ENCODE peak calls at places on chromosomes 5 and 9, in eight cellular contexts. M is OCI-LY7, O is HAP-1, C is PC-3, E is GM23338, W is mesenchymal stem cell, U is astrocyte, F is psoas muscle. X is an unnamed sample.

GRCh38 chr5:112492291-112492690 is 73.2 kb upstream of the EPB41L4A start:
- DNase-seq in M (peak; percentile 63), O (peak; percentile 48), C (peak; percentile 69), E (peak; percentile 88), W (peak; percentile 40), U (peak; percentile 41), F (no peak), X (peak; percentile 53)

GRCh38 chr5:132184588-132184987 is 43.1 kb downstream of the P4HA2 start:
- DNase-seq in M (no peak), O (no peak), C (no peak), E (peak; percentile 64), W (no peak), U (no peak), F (no peak), X (no peak)

GRCh38 chr9:20649381-20649780 is 27.1 kb upstream of the MLLT3 start:
- DNase-seq in M (no peak), O (no peak), C (peak; percentile 21), E (no peak), W (no peak), U (no peak), F (no peak), X (no peak)

GRCh38 chr5:178074266-178074952 is 38.9 kb upstream of the N4BP3 start:
- DNase-seq in M (peak; percentile 65), O (no peak), C (no peak), E (no peak), W (no peak), U (peak; percentile 42), F (no peak), X (no peak)

GRCh38 chr5:180343110-180343845 is 9.9 kb downstream of the GFPT2 start:
- DNase-seq in M (no peak), O (peak; percentile 57), C (no peak), E (peak; percentile 88), W (peak; percentile 64), U (peak; percentile 86), F (no peak), X (peak; percentile 73)

GRCh38 chr5:101036778-101037177 is 133.7 kb upstream of the ST8SIA4 start:
- DNase-seq in M (no peak), O (no peak), C (no peak), E (no peak), W (no peak), U (no peak), F (no peak), X (no peak)

GRCh38 chr5:14816374-14816998 is 55.1 kb downstream of the ANKH start:
- DNase-seq in M (no peak), O (no peak), C (peak; percentile 63), E (no peak), W (no peak), U (no peak), F (no peak), X (peak; percentile 36)

GRCh38 chr5:150787659-150788058 is 9.1 kb downstream of the SMIM3 start:
- DNase-seq in M (no peak), O (peak; percentile 3), C (no peak), E (no peak), W (no peak), U (no peak), F (no peak), X (no peak)

GRCh38 chr9:106639873-106640568 is 222.9 kb upstream of the ZNF462 start:
- DNase-seq in M (no peak), O (no peak), C (no peak), E (no peak), W (peak; percentile 64), U (no peak), F (no peak), X (no peak)

GRCh38 chr9:35662437-35662836 is 2.6 kb downstream of the ARHGEF39 start:
- DNase-seq in M (no peak), O (no peak), C (no peak), E (no peak), W (no peak), U (no peak), F (no peak), X (no peak)

GRCh38 chr5:170393235-170393634 is 4.1 kb upstream of the KCNMB1 start:
- DNase-seq in M (no peak), O (no peak), C (no peak), E (no peak), W (peak; percentile 3), U (no peak), F (no peak), X (no peak)

GRCh38 chr9:81397735-81398381 is 291.5 kb downstream of the TLE1 start:
- DNase-seq in M (no peak), O (no peak), C (no peak), E (no peak), W (peak; percentile 71), U (no peak), F (no peak), X (no peak)

GRCh38 chr9:131495726-131496292 is 6.9 kb upstream of the POMT1 start:
- DNase-seq in M (no peak), O (no peak), C (no peak), E (no peak), W (no peak), U (no peak), F (no peak), X (no peak)

GRCh38 chr9:99748251-99748650 is 73.4 kb upstream of the NR4A3 start:
- DNase-seq in M (no peak), O (no peak), C (no peak), E (no peak), W (peak; percentile 13), U (no peak), F (no peak), X (peak; percentile 45)

GRCh38 chr9:26863074-26863473 is 29.5 kb downstream of the CAAP1 start:
- DNase-seq in M (peak; percentile 8), O (no peak), C (peak; percentile 14), E (peak; percentile 62), W (peak; percentile 22), U (no peak), F (no peak), X (peak; percentile 6)

GRCh38 chr9:108469654-108470053 is 386.1 kb downstream of the ACTL7B start:
- DNase-seq in M (no peak), O (no peak), C (peak; percentile 83), E (no peak), W (peak; percentile 77), U (peak; percentile 70), F (no peak), X (peak; percentile 27)

GRCh38 chr9:90433398-90433890 is 209.2 kb downstream of the DIRAS2 start:
- DNase-seq in M (no peak), O (no peak), C (no peak), E (peak; percentile 94), W (peak; percentile 70), U (peak; percentile 29), F (no peak), X (peak; percentile 1)

GRCh38 chr5:100130307-100130706 is 404.9 kb upstream of the FAM174A start:
- DNase-seq in M (no peak), O (no peak), C (no peak), E (no peak), W (no peak), U (no peak), F (no peak), X (no peak)

GRCh38 chr9:96553070-96553469 is 66.6 kb downstream of the CDC14B start:
- DNase-seq in M (no peak), O (no peak), C (peak; percentile 80), E (no peak), W (peak; percentile 78), U (peak; percentile 83), F (no peak), X (peak; percentile 87)

GRCh38 chr9:96554326-96554725 is 65.3 kb downstream of the CDC14B start:
- DNase-seq in M (no peak), O (no peak), C (no peak), E (no peak), W (no peak), U (peak; percentile 68), F (no peak), X (peak; percentile 69)

GRCh38 chr9:96555567-96556386 is 63.9 kb downstream of the CDC14B start:
- DNase-seq in M (no peak), O (no peak), C (no peak), E (no peak), W (peak; percentile 85), U (peak; percentile 52), F (no peak), X (peak; percentile 87)

GRCh38 chr9:96556701-96557461 is 62.8 kb downstream of the CDC14B start:
- DNase-seq in M (no peak), O (no peak), C (no peak), E (peak; percentile 14), W (no peak), U (no peak), F (peak; percentile 58), X (peak; percentile 73)

GRCh38 chr9:96554801-96555566 is 64.7 kb downstream of the CDC14B start:
- DNase-seq in M (no peak), O (no peak), C (no peak), E (no peak), W (peak; percentile 24), U (peak; percentile 80), F (no peak), X (peak; percentile 82)
- H3K4me3 ChIP-seq in M (no peak overlapping the region), O (no peak overlapping the region), C (no peak overlapping the region), E (no peak overlapping the region), W (peak overlapping the region; percentile 17), U (no peak overlapping the region), F (no peak overlapping the region), X (no peak overlapping the region)

GRCh38 chr5:141135030-141135717 is at the start of gene PCDHB5:
- DNase-seq in M (no peak), O (peak; percentile 47), C (no peak), E (peak; percentile 94), W (peak; percentile 67), U (no peak), F (no peak), X (peak; percentile 5)

GRCh38 chr5:141135718-141136266 is 786 bp downstream of the PCDHB5 start:
- DNase-seq in M (no peak), O (no peak), C (no peak), E (no peak), W (no peak), U (no peak), F (no peak), X (no peak)
- H3K4me3 ChIP-seq in M (no peak overlapping the region), O (peak overlapping the region; percentile 33), C (no peak overlapping the region), E (peak overlapping the region; percentile 69), W (peak overlapping the region; percentile 30), U (peak overlapping the region; percentile 44), F (peak overlapping the region; percentile 63), X (peak overlapping the region; percentile 52)

GRCh38 chr9:124011460-124012301 is at the start of gene LHX2:
- DNase-seq in M (no peak), O (peak; percentile 93), C (peak; percentile 65), E (peak; percentile 98), W (peak; percentile 63), U (peak; percentile 73), F (peak; percentile 69), X (peak; percentile 71)

GRCh38 chr9:124014355-124015026 is 2.9 kb downstream of the LHX2 start:
- DNase-seq in M (no peak), O (no peak), C (no peak), E (no peak), W (no peak), U (no peak), F (no peak), X (no peak)

GRCh38 chr9:124012368-124013262 is 1.0 kb downstream of the LHX2 start:
- DNase-seq in M (no peak), O (no peak), C (no peak), E (peak; percentile 59), W (no peak), U (no peak), F (no peak), X (no peak)

GRCh38 chr9:124015091-124015660 is 3.6 kb downstream of the LHX2 start:
- DNase-seq in M (no peak), O (no peak), C (no peak), E (peak; percentile 73), W (no peak), U (no peak), F (no peak), X (no peak)

GRCh38 chr9:124013263-124014211 is 2.0 kb downstream of the LHX2 start:
- DNase-seq in M (no peak), O (no peak), C (no peak), E (peak; percentile 72), W (no peak), U (no peak), F (no peak), X (no peak)
- H3K4me3 ChIP-seq in M (no peak overlapping the region), O (peak overlapping the region; percentile 60), C (no peak overlapping the region), E (peak overlapping the region; percentile 58), W (no peak overlapping the region), U (peak overlapping the region; percentile 50), F (no peak overlapping the region), X (no peak overlapping the region)

GRCh38 chr5:68440666-68441065 is 225.1 kb downstream of the PIK3R1 start:
- DNase-seq in M (no peak), O (no peak), C (no peak), E (no peak), W (no peak), U (peak; percentile 41), F (no peak), X (peak; percentile 73)
- H3K4me3 ChIP-seq in M (no peak overlapping the region), O (no peak overlapping the region), C (no peak overlapping the region), E (no peak overlapping the region), W (no peak overlapping the region), U (no peak overlapping the region), F (no peak overlapping the region), X (no peak overlapping the region)

X was measured in AG10803.